ENCODE peak calls at places on chromosomes 4 and X, in eight cellular contexts. Z is AG04449; O is stimulated activated CD4-positive, alpha-beta T cell treated with anti-CD3 and anti-CD28 coated beads, Interleukin-2, amount 100 ng/mL, for 4 hours; T is NCI-H748 treated with DMSO at 0.1 percent for 48 hours; C is GM06990; G is NCI-H1105; V is KBM-7; I is lower leg skin. A is an unnamed sample.

GRCh38 chr4:128320656-128321055 is 33.0 kb upstream of the PGRMC2 start:
- DNase-seq in Z (no peak), O (no peak), T (no peak), C (no peak), G (no peak), V (no peak), I (no peak), A (peak; percentile 11)

GRCh38 chr4:86060341-86060740 is 299.5 kb downstream of the MAPK10 start:
- DNase-seq in Z (no peak), O (no peak), T (no peak), C (no peak), G (no peak), V (no peak), I (no peak), A (no peak)

GRCh38 chr4:146407669-146408084 is 114.1 kb downstream of the SLC10A7 start:
- DNase-seq in Z (no peak), O (no peak), T (no peak), C (no peak), G (no peak), V (no peak), I (no peak), A (no peak)

GRCh38 chrX:149198980-149199732 is 305.9 kb downstream of the IDS start:
- DNase-seq in Z (no peak), O (no peak), T (no peak), C (peak; percentile 32), G (no peak), V (no peak), I (no peak), A (no peak)

GRCh38 chrX:18666614-18667013 is 5.3 kb downstream of the RS1 start:
- DNase-seq in Z (no peak), O (no peak), T (no peak), C (no peak), G (no peak), V (peak; percentile 74), I (no peak), A (no peak)

GRCh38 chr4:46267866-46268265 is 122.1 kb downstream of the GABRA2 start:
- DNase-seq in Z (no peak), O (no peak), T (no peak), C (no peak), G (no peak), V (no peak), I (no peak), A (no peak)

GRCh38 chr4:6562931-6563901 is 11.8 kb upstream of the MAN2B2 start:
- DNase-seq in Z (no peak), O (no peak), T (no peak), C (no peak), G (no peak), V (no peak), I (no peak), A (no peak)

GRCh38 chrX:24375732-24376131 is 15.3 kb downstream of the SUPT20HL1 start:
- DNase-seq in Z (no peak), O (no peak), T (no peak), C (no peak), G (no peak), V (no peak), I (no peak), A (no peak)

GRCh38 chr4:110621839-110622751 is 782 bp downstream of the PITX2 start:
- DNase-seq in Z (no peak), O (no peak), T (no peak), C (no peak), G (no peak), V (no peak), I (peak; percentile 80), A (no peak)

A was measured in fibroblast of gingiva.